ENCODE peak calls at places on chromosomes 6 and 20, in nine cellular contexts. P, D, Q, L, X, O, G, V and U are unnamed samples.

GRCh38 chr6:113394724-113395123 is 462.4 kb upstream of the MARCKS start:
- DNase-seq in O (no peak), L (no peak), G (no peak), D (no peak), P (no peak), Q (no peak), V (no peak), X (no peak), U (no peak)

GRCh38 chr6:21001736-21002135 is 467.5 kb downstream of the CDKAL1 start:
- DNase-seq in L (no peak), O (no peak), X (no peak), G (no peak), P (no peak), V (no peak), D (no peak), Q (no peak), U (no peak)

GRCh38 chr20:3966571-3966970 is 48.8 kb downstream of the RNF24 start:
- DNase-seq in D (no peak), P (no peak), G (no peak), Q (no peak), L (no peak), X (no peak), O (no peak), V (no peak), U (no peak)

GRCh38 chr6:167774881-167775280 is 51.8 kb upstream of the AFDN start:
- DNase-seq in V (no peak), G (no peak), P (no peak), D (no peak), X (no peak), Q (no peak), O (no peak), L (no peak), U (no peak)

GRCh38 chr20:32474967-32475819 is 109.9 kb downstream of the NOL4L start:
- DNase-seq in V (no peak), O (peak), G (peak), L (peak), X (peak), Q (peak), D (peak), P (peak), U (peak)

GRCh38 chr6:43915213-43915869 is 145.3 kb downstream of the VEGFA start:
- DNase-seq in X (no peak), P (no peak), D (no peak), G (no peak), L (no peak), V (no peak), O (no peak), Q (no peak), U (no peak)

GRCh38 chr6:48135352-48136084 is 24.5 kb upstream of the PTCHD4 start:
- DNase-seq in L (no peak), D (no peak), Q (no peak), P (no peak), V (no peak), G (no peak), O (no peak), X (no peak), U (peak)

GRCh38 chr6:35486005-35486925 is 10.6 kb downstream of the TEAD3 start:
- DNase-seq in P (no peak), X (peak), Q (peak), L (peak), D (no peak), G (peak), O (no peak), V (peak), U (peak)

GRCh38 chr20:25864986-25865714 is 168.5 kb upstream of the ZNF337 start:
- DNase-seq in X (no peak), D (no peak), Q (no peak), G (no peak), P (no peak), O (no peak), V (no peak), L (no peak), U (no peak)

GRCh38 chr20:36407196-36407733 is 101.1 kb downstream of the DLGAP4 start:
- DNase-seq in L (no peak), P (no peak), G (no peak), Q (no peak), O (no peak), X (no peak), V (peak), D (no peak), U (no peak)

GRCh38 chr6:32852844-32853540 is 512 bp downstream of the TAP1 start:
- DNase-seq in X (no peak), G (peak), V (peak), P (peak), L (peak), O (no peak), Q (peak), D (peak), U (peak)

GRCh38 chr20:15179426-15180190 is 842.2 kb upstream of the FLRT3 start:
- DNase-seq in G (no peak), D (no peak), O (no peak), V (no peak), L (peak), X (no peak), P (no peak), Q (no peak), U (no peak)

GRCh38 chr6:167350731-167351655 is 26.1 kb downstream of the TTLL2 start:
- DNase-seq in Q (peak), V (peak), X (peak), L (peak), D (peak), G (peak), P (peak), O (peak), U (peak)

GRCh38 chr20:52469143-52469542 is 277.6 kb upstream of the ZFP64 start:
- DNase-seq in L (no peak), P (no peak), D (no peak), Q (no peak), V (no peak), X (no peak), O (no peak), G (no peak), U (no peak)

GRCh38 chr20:2749951-2750342 is 50.5 kb downstream of the CPXM1 start:
- DNase-seq in P (no peak), L (peak), V (no peak), Q (no peak), D (no peak), X (no peak), G (no peak), O (no peak), U (no peak)

GRCh38 chr6:53250137-53250760 is 98.5 kb downstream of the ELOVL5 start:
- DNase-seq in G (no peak), L (no peak), D (no peak), O (no peak), Q (no peak), V (no peak), P (no peak), X (no peak), U (no peak)

GRCh38 chr6:130997061-130997753 is 65.8 kb downstream of the EPB41L2 start:
- DNase-seq in X (no peak), V (no peak), D (no peak), Q (no peak), O (no peak), L (no peak), G (no peak), P (no peak), U (no peak)

GRCh38 chr6:100554228-100554627 is 89.5 kb upstream of the SIM1 start:
- DNase-seq in V (no peak), L (no peak), X (no peak), G (no peak), D (no peak), P (no peak), Q (no peak), O (peak), U (peak)

GRCh38 chr6:149855741-149856140 is 8.4 kb downstream of the LRP11 start:
- DNase-seq in X (no peak), L (no peak), D (no peak), P (no peak), G (no peak), Q (no peak), V (no peak), O (no peak), U (no peak)

GRCh38 chr6:132365319-132365907 is 35.9 kb downstream of the MOXD1 start:
- DNase-seq in D (no peak), V (no peak), L (no peak), X (no peak), O (peak), G (no peak), P (peak), Q (no peak), U (no peak)

GRCh38 chr6:159107451-159108260 is 61.5 kb upstream of the FNDC1 start:
- DNase-seq in Q (peak), O (peak), P (no peak), L (peak), X (no peak), V (no peak), D (peak), G (no peak), U (no peak)

GRCh38 chr6:11509471-11509870 is 28.1 kb upstream of the TMEM170B start:
- DNase-seq in V (no peak), X (no peak), O (no peak), D (no peak), L (no peak), Q (no peak), P (no peak), G (no peak), U (no peak)

GRCh38 chr6:149234051-149234962 is 83.2 kb upstream of the TAB2 start:
- DNase-seq in X (no peak), L (no peak), O (no peak), D (no peak), P (no peak), G (no peak), Q (no peak), V (peak), U (no peak)

GRCh38 chr6:142760152-142760551 is 184.8 kb downstream of the HIVEP2 start:
- DNase-seq in G (no peak), O (no peak), L (no peak), D (no peak), V (no peak), P (no peak), X (no peak), Q (no peak), U (no peak)

GRCh38 chr6:142764306-142764705 is 180.7 kb downstream of the HIVEP2 start:
- DNase-seq in O (no peak), X (no peak), Q (no peak), P (no peak), L (no peak), G (no peak), D (no peak), V (no peak), U (no peak)

GRCh38 chr6:142763205-142763604 is 181.8 kb downstream of the HIVEP2 start:
- DNase-seq in Q (no peak), X (no peak), P (no peak), D (no peak), V (no peak), G (no peak), L (no peak), O (no peak), U (no peak)

GRCh38 chr6:142758257-142759025 is 186.5 kb downstream of the HIVEP2 start:
- DNase-seq in O (no peak), X (no peak), L (no peak), D (no peak), V (no peak), Q (no peak), P (no peak), G (no peak), U (no peak)

GRCh38 chr6:142761756-142762155 is 183.2 kb downstream of the HIVEP2 start:
- DNase-seq in V (no peak), X (no peak), P (no peak), Q (no peak), O (no peak), L (no peak), G (no peak), D (no peak), U (no peak)
- TF ChIP-seq CTCF in V (no peak), X (no peak), P (no peak), Q (no peak), O (no peak), L (no peak), G (no peak), D (no peak), U (no peak)

DNA sequence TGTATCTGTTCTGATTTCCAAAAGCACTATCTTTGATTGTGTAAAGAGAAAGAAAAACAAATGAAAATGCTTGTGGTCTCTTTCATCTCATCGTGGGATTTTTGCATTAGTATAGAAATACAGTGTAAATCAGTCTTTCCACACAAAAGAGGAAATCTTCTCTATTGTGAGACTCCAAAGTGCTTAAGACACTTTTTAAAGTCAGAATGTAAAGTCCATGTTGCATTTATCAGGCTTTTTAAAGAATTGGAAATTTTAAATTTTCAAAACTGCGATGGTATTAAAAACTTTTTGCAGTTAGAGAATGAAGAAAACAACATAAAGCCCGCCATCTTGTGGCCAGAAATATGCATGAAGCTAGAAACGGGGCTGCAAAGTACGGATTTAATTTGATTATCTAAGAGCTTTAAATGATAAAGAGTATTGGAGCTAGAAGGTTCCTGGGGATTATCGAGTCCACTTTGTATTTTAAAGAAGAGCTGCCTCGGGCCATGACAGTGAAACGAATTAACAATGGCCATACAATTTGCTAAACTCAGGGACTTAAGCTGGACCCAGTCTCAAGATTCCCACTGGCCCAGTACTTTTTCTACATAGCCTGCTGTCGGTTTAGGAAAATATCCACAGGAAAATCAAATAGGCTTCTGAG is 339.6 kb downstream of the ARHGAP18 start:
- DNase-seq in L (peak), D (no peak), P (peak), G (peak), Q (peak), V (peak), O (peak), X (no peak), U (peak)
- TF ChIP-seq CTCF in L (peak), D (peak), P (peak), G (peak), Q (peak), V (peak), O (peak), X (peak), U (peak)

GRCh38 chr6:127516676-127517273 is 2.4 kb downstream of the MTCL3 start:
- DNase-seq in V (peak), D (peak), P (peak), L (peak), Q (peak), O (peak), X (no peak), G (peak), U (peak)
- TF ChIP-seq CTCF in V (peak), D (peak), P (peak), L (peak), Q (peak), O (peak), X (peak), G (peak), U (peak)

DNA sequence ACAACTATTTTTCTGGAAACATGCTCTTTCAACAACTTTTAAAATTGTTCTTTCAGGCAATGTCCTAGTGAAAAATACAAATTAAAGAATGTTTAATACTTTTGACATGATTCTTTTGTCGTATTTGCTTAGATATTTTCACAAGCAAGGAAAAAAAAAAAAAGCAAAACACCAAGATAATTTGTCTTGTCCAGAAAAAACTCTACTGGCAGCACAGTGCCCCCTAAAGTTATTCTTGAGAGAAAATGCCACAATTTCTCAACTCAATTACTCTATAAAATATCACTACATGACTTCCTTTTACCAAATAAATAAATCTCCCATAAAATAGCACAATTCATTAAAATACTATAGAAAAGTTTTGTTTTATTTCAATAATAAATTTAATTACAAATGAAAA is 652.5 kb upstream of the EPHA7 start:
- DNase-seq in L (no peak), D (no peak), G (no peak), X (no peak), P (no peak), Q (no peak), V (peak), O (no peak), U (no peak)
- TF ChIP-seq CTCF in L (peak), D (no peak), G (no peak), X (no peak), P (no peak), Q (no peak), V (no peak), O (no peak), U (no peak)

GRCh38 chr6:34226731-34227586 is 9.7 kb upstream of the HMGA1 start:
- DNase-seq in V (peak), D (no peak), O (no peak), P (no peak), Q (no peak), G (peak), L (no peak), X (no peak), U (no peak)
- TF ChIP-seq CTCF in V (no peak), D (no peak), O (peak), P (no peak), Q (no peak), G (no peak), L (no peak), X (no peak), U (peak)